ENCODE peak calls at places on chromosomes 1 and 21, in five cellular contexts. X is Peyer's patch, J is HepG2, U is right cardiac atrium, Z is cardiac muscle cell. P is an unnamed sample. For H3K4me1, the result is how much of the 10 kb centered on the place peaks cover.

GRCh38 chr21:39004776-39005605 is 178.3 kb downstream of the PSMG1 start:
- DNase-seq in Z (no peak), J (no peak), X (no peak), U (peak), P (no peak)

GRCh38 chr1:90508376-90509167 is 208.5 kb downstream of the BARHL2 start:
- DNase-seq in J (no peak), Z (no peak), U (no peak), X (no peak), P (no peak)

GRCh38 chr1:156551866-156552265 is 20.5 kb downstream of the IQGAP3 start:
- DNase-seq in X (no peak), J (no peak), Z (no peak), U (no peak), P (no peak)

GRCh38 chr21:29351691-29352090 is 53.0 kb downstream of the BACH1 start:
- DNase-seq in U (no peak), J (no peak), Z (peak), X (no peak), P (no peak)

GRCh38 chr1:17012775-17013501 is 1.2 kb upstream of the ATP13A2 start:
- DNase-seq in Z (no peak), J (no peak), U (no peak), X (peak), P (no peak)

GRCh38 chr1:246961939-246962373 is 30.2 kb upstream of the AHCTF1 start:
- DNase-seq in J (no peak), X (no peak), Z (no peak), U (peak), P (no peak)

GRCh38 chr1:21764615-21765423 is 18.1 kb downstream of the USP48 start:
- DNase-seq in X (no peak), J (no peak), Z (no peak), U (peak), P (no peak)

GRCh38 chr1:17016317-17016661 is 4.6 kb upstream of the ATP13A2 start:
- DNase-seq in Z (no peak), J (no peak), U (no peak), X (no peak), P (no peak)

GRCh38 chr1:76901158-76901767 is 34.0 kb downstream of the ST6GALNAC5 start:
- DNase-seq in X (no peak), J (peak), Z (peak), U (peak), P (peak)

GRCh38 chr21:43924421-43925095 is 59.5 kb downstream of the AGPAT3 start:
- DNase-seq in U (peak), J (no peak), Z (no peak), X (no peak), P (no peak)

GRCh38 chr1:4000811-4001251 is 100.8 kb upstream of the C1orf174 start:
- DNase-seq in J (no peak), X (peak), Z (no peak), U (no peak), P (no peak)

GRCh38 chr1:72601035-72601674 is 318.8 kb upstream of the NEGR1 start:
- DNase-seq in U (no peak), X (no peak), J (peak), Z (no peak), P (no peak)

DNA sequence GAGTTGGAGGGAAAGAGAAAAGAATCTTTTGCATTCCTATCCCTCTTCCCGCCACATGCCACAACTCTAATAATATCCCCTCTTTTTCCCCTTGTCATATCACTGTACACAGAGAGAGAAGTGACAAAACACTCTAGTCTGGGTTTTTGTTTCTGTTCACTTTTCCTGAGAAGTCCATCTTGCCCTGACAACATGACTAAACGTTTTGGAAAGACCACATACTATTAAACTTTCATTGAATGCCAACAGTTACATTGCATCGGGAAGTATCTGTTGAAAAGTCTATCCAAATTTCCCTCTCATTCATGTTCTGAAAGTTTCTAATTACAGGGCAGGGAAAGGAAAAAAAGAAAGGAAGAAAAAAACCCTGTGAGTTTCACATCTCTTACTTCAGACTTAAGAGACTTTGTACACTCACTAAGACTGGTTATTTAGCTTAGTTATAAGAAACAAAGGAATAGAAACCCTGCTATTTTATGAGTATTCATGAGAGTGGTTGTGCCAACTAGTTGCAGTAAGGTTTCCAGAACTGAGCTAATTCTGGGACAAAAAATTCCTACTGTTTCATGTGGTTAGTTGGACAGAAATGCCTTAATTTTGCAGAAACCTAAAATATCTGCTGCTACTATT is 16.9 kb downstream of the PLA2G4A start:
- DNase-seq in X (no peak), Z (no peak), J (no peak), U (no peak), P (no peak)
- H3K4me1 ChIP-seq in X (under half), Z (under half), J (under half), U (under half), P (under half)

GRCh38 chr1:39434797-39435395 is 56.5 kb upstream of the BMP8A start:
- DNase-seq in J (no peak), X (no peak), Z (no peak), U (no peak), P (no peak)

GRCh38 chr1:39435597-39435996 is 55.8 kb upstream of the BMP8A start:
- DNase-seq in U (no peak), Z (no peak), J (no peak), X (no peak), P (no peak)

GRCh38 chr1:39427369-39427768 is 64.1 kb upstream of the BMP8A start:
- DNase-seq in X (no peak), J (no peak), Z (peak), U (no peak), P (no peak)

GRCh38 chr1:39427912-39428311 is 63.5 kb upstream of the BMP8A start:
- DNase-seq in Z (no peak), U (no peak), J (no peak), X (no peak), P (no peak)

GRCh38 chr1:39431927-39432326 is 59.5 kb upstream of the BMP8A start:
- DNase-seq in U (no peak), X (no peak), J (no peak), Z (no peak), P (no peak)
- H3K27ac ChIP-seq in U (no peak), X (peak), J (no peak), Z (peak), P (no peak)

GRCh38 chr1:13922440-13922839 is 222.5 kb downstream of the PRDM2 start:
- DNase-seq in J (no peak), Z (no peak), U (no peak), X (no peak), P (no peak)

GRCh38 chr1:13917607-13918006 is 217.6 kb downstream of the PRDM2 start:
- DNase-seq in U (no peak), Z (no peak), X (no peak), J (no peak), P (no peak)

GRCh38 chr1:13926556-13926955 is 226.6 kb downstream of the PRDM2 start:
- DNase-seq in Z (no peak), J (no peak), X (no peak), U (no peak), P (no peak)

GRCh38 chr1:13916530-13916929 is 216.5 kb downstream of the PRDM2 start:
- DNase-seq in J (no peak), U (no peak), X (no peak), Z (no peak), P (no peak)

GRCh38 chr1:13921190-13921589 is 221.2 kb downstream of the PRDM2 start:
- DNase-seq in Z (no peak), X (no peak), J (no peak), U (no peak), P (no peak)
- H3K4me1 ChIP-seq in Z (under half), X (under half), J (under half), U (under half), P (under half)

DNA sequence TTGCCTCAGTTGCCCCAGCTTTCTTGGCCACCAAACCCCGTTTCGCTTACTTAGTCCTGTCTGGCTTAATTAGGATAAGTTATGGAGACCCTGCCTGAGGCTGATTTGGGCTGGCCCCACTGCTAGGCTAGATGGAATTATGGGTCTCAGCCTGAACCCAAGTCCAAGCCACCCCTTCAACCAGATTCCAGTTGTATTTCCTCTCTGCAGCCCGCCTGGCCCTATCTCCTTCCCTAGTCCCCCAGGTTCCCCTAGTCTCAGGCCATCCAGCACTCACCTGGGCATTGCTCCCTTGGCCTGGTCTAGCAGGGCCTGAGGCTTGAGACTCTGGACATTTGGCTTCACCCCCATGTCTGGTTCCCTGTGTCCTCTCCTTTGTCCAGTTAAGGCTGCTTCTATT is 111.7 kb upstream of the IPO9 start:
- DNase-seq in Z (no peak), X (no peak), U (no peak), J (no peak), P (no peak)
- H3K27ac ChIP-seq in Z (no peak), X (peak), U (no peak), J (no peak), P (no peak)

GRCh38 chr1:235319255-235319654 is 8.7 kb downstream of the ARID4B start:
- DNase-seq in X (no peak), U (no peak), J (no peak), Z (no peak), P (no peak)

GRCh38 chr1:235315173-235315572 is 12.8 kb downstream of the ARID4B start:
- DNase-seq in J (no peak), Z (no peak), U (no peak), X (no peak), P (no peak)

GRCh38 chr1:235315735-235316134 is 12.2 kb downstream of the ARID4B start:
- DNase-seq in U (no peak), Z (no peak), J (no peak), X (no peak), P (no peak)

GRCh38 chr1:235313931-235314678 is 13.9 kb downstream of the ARID4B start:
- DNase-seq in J (no peak), U (no peak), X (no peak), Z (no peak), P (no peak)

GRCh38 chr1:235317179-235317578 is 10.8 kb downstream of the ARID4B start:
- DNase-seq in U (no peak), Z (no peak), J (no peak), X (no peak), P (no peak)
- H3K4me1 ChIP-seq in U (under half), Z (under half), J (half or more), X (under half), P (under half)

GRCh38 chr1:207750901-207751300 is 953 bp upstream of the CD46 start:
- DNase-seq in J (no peak), Z (no peak), X (no peak), U (no peak), P (no peak)
- H3K27ac ChIP-seq in J (peak), Z (peak), X (peak), U (peak), P (no peak)

GRCh38 chr1:41486892-41487728 is 2.6 kb upstream of the EDN2 start:
- DNase-seq in J (no peak), X (no peak), U (no peak), Z (peak), P (no peak)

GRCh38 chr1:41488599-41488905 is 4.1 kb upstream of the EDN2 start:
- DNase-seq in X (no peak), J (no peak), U (no peak), Z (no peak), P (no peak)

GRCh38 chr1:41489561-41489960 is 5.1 kb upstream of the EDN2 start:
- DNase-seq in J (no peak), X (no peak), U (no peak), Z (no peak), P (no peak)

GRCh38 chr1:41486053-41486891 is 1.8 kb upstream of the EDN2 start:
- DNase-seq in J (no peak), X (peak), U (no peak), Z (no peak), P (no peak)

DNA sequence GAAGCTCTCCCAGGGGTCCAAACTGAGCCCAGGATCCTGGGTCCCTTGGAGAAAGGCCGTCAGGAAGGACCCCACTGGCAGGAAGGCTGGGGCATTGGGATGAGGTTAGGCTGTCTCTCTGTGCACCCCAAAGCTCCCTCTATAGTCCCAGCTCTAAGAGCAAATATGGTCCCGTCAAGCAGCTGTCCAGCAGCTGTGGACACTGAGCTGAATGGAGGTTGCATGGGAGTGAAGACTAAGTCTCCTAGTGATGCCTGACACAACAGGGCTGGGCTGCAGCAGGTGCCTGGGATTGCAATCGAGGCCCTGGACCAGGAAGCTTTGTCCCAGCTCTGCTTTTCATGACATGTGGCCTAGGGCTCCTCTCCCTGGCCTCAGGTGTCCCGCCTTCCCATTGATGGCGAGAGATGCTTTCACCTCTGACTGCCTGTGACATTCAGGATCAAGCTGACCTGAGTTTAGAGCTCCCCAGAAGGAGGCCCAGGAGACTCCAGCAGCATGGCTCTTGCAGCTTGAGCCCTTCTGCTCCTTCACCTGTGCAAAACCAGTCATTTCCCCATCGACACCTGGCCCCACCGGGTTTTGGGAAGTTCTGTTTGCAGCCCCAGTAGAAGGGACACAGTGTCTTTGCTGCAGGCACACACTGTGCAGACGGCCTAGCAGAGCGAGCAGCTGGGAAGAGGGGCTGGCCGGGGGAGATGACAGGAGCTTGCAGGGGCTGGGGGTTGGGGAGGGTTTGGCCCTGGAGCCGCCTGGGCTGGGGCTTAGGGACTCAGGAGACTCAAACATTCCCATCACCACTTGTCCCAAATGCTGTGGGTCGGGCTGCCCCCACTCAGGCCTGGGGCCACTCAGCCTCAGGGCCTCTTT is 3.5 kb upstream of the EDN2 start:
- DNase-seq in U (no peak), J (no peak), X (no peak), Z (no peak), P (no peak)
- H3K4me1 ChIP-seq in U (under half), J (under half), X (under half), Z (under half), P (under half)

GRCh38 chr1:171743014-171743870 is 1.4 kb upstream of the VAMP4 start:
- DNase-seq in Z (peak), X (no peak), J (no peak), U (no peak), P (no peak)
- H3K27ac ChIP-seq in Z (peak), X (peak), J (no peak), U (peak), P (no peak)

GRCh38 chr1:234583755-234584430 is 26.1 kb downstream of the IRF2BP2 start:
- DNase-seq in U (peak), J (no peak), Z (no peak), X (no peak), P (no peak)
- H3K4me1 ChIP-seq in U (under half), J (under half), Z (under half), X (under half), P (under half)